ENCODE peak calls at places on chromosomes 3 and 15, in eight cellular contexts. One of them, this sample, is unnamed.

GRCh38 chr15:100842756-100843730 is 36.6 kb upstream of the ALDH1A3 start:
- DNase-seq in stomach: no peak
- DNase-seq in breast epithelium: no peak
- DNase-seq in HepG2: no peak
- DNase-seq in GM12892: no peak
- DNase-seq in endothelial cell of umbilical vein: no peak
- DNase-seq in SK-N-SH: no peak
- DNase-seq in H1: no peak
- DNase-seq in this sample: no peak

GRCh38 chr15:77040673-77041072 is 30.2 kb downstream of the TSPAN3 start:
- DNase-seq in stomach: no peak
- DNase-seq in breast epithelium: no peak
- DNase-seq in HepG2: no peak
- DNase-seq in GM12892: no peak
- DNase-seq in endothelial cell of umbilical vein: peak; percentile 36
- DNase-seq in SK-N-SH: no peak
- DNase-seq in H1: no peak
- DNase-seq in this sample: no peak

GRCh38 chr15:39198044-39198625 is 382.7 kb upstream of the THBS1 start:
- DNase-seq in stomach: no peak
- DNase-seq in breast epithelium: no peak
- DNase-seq in HepG2: no peak
- DNase-seq in GM12892: no peak
- DNase-seq in endothelial cell of umbilical vein: no peak
- DNase-seq in SK-N-SH: no peak
- DNase-seq in H1: no peak
- DNase-seq in this sample: no peak

GRCh38 chr15:44775923-44776322 is 39.6 kb downstream of the TRIM69 start:
- DNase-seq in stomach: no peak
- DNase-seq in breast epithelium: no peak
- DNase-seq in HepG2: no peak
- DNase-seq in GM12892: no peak
- DNase-seq in endothelial cell of umbilical vein: no peak
- DNase-seq in SK-N-SH: peak; percentile 71
- DNase-seq in H1: no peak
- DNase-seq in this sample: no peak

GRCh38 chr3:130604806-130605205 is 87.8 kb downstream of the COL6A6 start:
- DNase-seq in stomach: no peak
- DNase-seq in breast epithelium: no peak
- DNase-seq in HepG2: no peak
- DNase-seq in GM12892: no peak
- DNase-seq in endothelial cell of umbilical vein: no peak
- DNase-seq in SK-N-SH: no peak
- DNase-seq in H1: no peak
- DNase-seq in this sample: no peak

GRCh38 chr3:126300761-126301481 is 56.3 kb downstream of the KLF15 start:
- DNase-seq in stomach: peak; percentile 73
- DNase-seq in breast epithelium: no peak
- DNase-seq in HepG2: peak; percentile 76
- DNase-seq in GM12892: no peak
- DNase-seq in endothelial cell of umbilical vein: no peak
- DNase-seq in SK-N-SH: no peak
- DNase-seq in H1: no peak
- DNase-seq in this sample: peak; percentile 21

GRCh38 chr3:129032716-129033115 is 27.9 kb upstream of the GP9 start:
- DNase-seq in stomach: no peak
- DNase-seq in breast epithelium: no peak
- DNase-seq in HepG2: no peak
- DNase-seq in GM12892: no peak
- DNase-seq in endothelial cell of umbilical vein: no peak
- DNase-seq in SK-N-SH: no peak
- DNase-seq in H1: no peak
- DNase-seq in this sample: no peak

GRCh38 chr3:71421820-71422566 is 161.5 kb downstream of the FOXP1 start:
- DNase-seq in stomach: no peak
- DNase-seq in breast epithelium: no peak
- DNase-seq in HepG2: no peak
- DNase-seq in GM12892: no peak
- DNase-seq in endothelial cell of umbilical vein: no peak
- DNase-seq in SK-N-SH: no peak
- DNase-seq in H1: no peak
- DNase-seq in this sample: no peak

GRCh38 chr15:77867266-77868047 is 210.1 kb downstream of the TBC1D2B start:
- DNase-seq in stomach: no peak
- DNase-seq in breast epithelium: no peak
- DNase-seq in HepG2: no peak
- DNase-seq in GM12892: no peak
- DNase-seq in endothelial cell of umbilical vein: no peak
- DNase-seq in SK-N-SH: no peak
- DNase-seq in H1: no peak
- DNase-seq in this sample: no peak

GRCh38 chr15:70892002-70892911 is at the start of the genes LRRC49 and THAP10:
- DNase-seq in stomach: peak; percentile 82
- DNase-seq in breast epithelium: peak; percentile 82
- DNase-seq in HepG2: peak; percentile 91
- DNase-seq in GM12892: peak; percentile 37
- DNase-seq in endothelial cell of umbilical vein: peak; percentile 98
- DNase-seq in SK-N-SH: peak; percentile 88
- DNase-seq in H1: peak; percentile 82
- DNase-seq in this sample: peak; percentile 96

GRCh38 chr3:189954733-189955665 is 165.7 kb downstream of the P3H2 start:
- DNase-seq in stomach: no peak
- DNase-seq in breast epithelium: no peak
- DNase-seq in HepG2: no peak
- DNase-seq in GM12892: no peak
- DNase-seq in endothelial cell of umbilical vein: no peak
- DNase-seq in SK-N-SH: no peak
- DNase-seq in H1: no peak
- DNase-seq in this sample: no peak

GRCh38 chr3:113094514-113094913 is 103.7 kb downstream of the GTPBP8 start:
- DNase-seq in stomach: no peak
- DNase-seq in breast epithelium: no peak
- DNase-seq in HepG2: no peak
- DNase-seq in GM12892: no peak
- DNase-seq in endothelial cell of umbilical vein: no peak
- DNase-seq in SK-N-SH: no peak
- DNase-seq in H1: no peak
- DNase-seq in this sample: peak; percentile 35

GRCh38 chr3:94887056-94887455 is 824.2 kb downstream of the NSUN3 start:
- DNase-seq in stomach: no peak
- DNase-seq in breast epithelium: no peak
- DNase-seq in HepG2: no peak
- DNase-seq in GM12892: no peak
- DNase-seq in endothelial cell of umbilical vein: no peak
- DNase-seq in SK-N-SH: no peak
- DNase-seq in H1: no peak
- DNase-seq in this sample: no peak

GRCh38 chr15:78302579-78302978 is 3.2 kb upstream of the SKIC8 start:
- DNase-seq in stomach: no peak
- DNase-seq in breast epithelium: no peak
- DNase-seq in HepG2: no peak
- DNase-seq in GM12892: no peak
- DNase-seq in endothelial cell of umbilical vein: no peak
- DNase-seq in SK-N-SH: no peak
- DNase-seq in H1: no peak
- DNase-seq in this sample: no peak

GRCh38 chr3:193730976-193731375 is 138.0 kb downstream of the OPA1 start:
- DNase-seq in stomach: no peak
- DNase-seq in breast epithelium: no peak
- DNase-seq in HepG2: no peak
- DNase-seq in GM12892: no peak
- DNase-seq in endothelial cell of umbilical vein: no peak
- DNase-seq in SK-N-SH: no peak
- DNase-seq in H1: no peak
- DNase-seq in this sample: no peak

DNA sequence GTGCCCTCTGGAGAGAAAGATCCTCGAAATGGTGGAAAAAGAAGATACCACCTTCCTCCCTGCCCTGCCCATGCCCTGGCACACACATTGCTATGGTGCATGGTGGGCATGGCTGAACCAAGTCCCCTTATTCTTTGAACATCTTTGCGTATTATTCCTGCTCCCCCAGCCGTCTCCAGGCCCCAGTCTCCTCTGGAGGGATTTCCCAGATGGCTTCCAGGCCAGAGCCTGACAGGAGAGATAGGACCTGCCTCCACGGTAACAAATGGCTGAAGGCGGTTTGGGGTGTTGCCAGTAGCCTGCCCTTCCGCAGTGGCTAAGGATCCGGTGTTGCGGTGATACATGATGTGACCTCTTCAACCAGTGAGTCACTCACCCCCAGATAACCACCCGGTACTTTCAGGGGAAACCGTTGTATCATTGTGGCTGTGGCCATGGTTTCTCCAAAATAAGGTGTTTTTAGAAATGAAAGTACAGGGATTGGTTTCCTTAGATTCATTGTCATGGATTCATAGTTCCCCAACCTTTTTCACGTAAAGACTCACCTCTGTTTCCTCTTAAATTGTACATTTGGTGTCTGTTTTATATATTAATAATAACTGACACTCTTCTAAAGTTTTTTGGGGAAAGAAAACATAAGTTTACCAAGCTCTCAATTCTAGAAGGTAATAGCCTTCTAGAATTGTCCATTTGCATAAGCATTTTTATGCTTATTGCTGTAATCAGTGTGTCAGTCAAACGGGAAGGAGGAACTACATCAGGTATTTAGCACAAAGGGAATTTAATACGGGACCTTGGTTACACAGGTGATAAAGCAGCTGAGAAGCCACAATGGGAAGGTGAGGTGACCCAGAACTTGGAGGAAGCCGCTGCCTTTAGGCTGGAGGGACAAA is 25.9 kb downstream of the SMAD3 start:
- DNase-seq in stomach: peak; percentile 76
- DNase-seq in breast epithelium: no peak
- DNase-seq in HepG2: no peak
- DNase-seq in GM12892: no peak
- DNase-seq in endothelial cell of umbilical vein: peak; percentile 99
- DNase-seq in SK-N-SH: peak; percentile 81
- DNase-seq in H1: no peak
- DNase-seq in this sample: no peak
- TF ChIP-seq POLR2AphosphoS5 in stomach: peak; percentile 56
- TF ChIP-seq POLR2AphosphoS5 in breast epithelium: no peak
- TF ChIP-seq POLR2AphosphoS5 in HepG2: no peak
- TF ChIP-seq POLR2AphosphoS5 in GM12892: no peak
- TF ChIP-seq POLR2AphosphoS5 in endothelial cell of umbilical vein: peak; percentile 98
- TF ChIP-seq POLR2AphosphoS5 in SK-N-SH: peak; percentile 92
- TF ChIP-seq POLR2AphosphoS5 in H1: no peak
- TF ChIP-seq POLR2AphosphoS5 in this sample: no peak

GRCh38 chr15:74904190-74904805 is 2.4 kb downstream of the FAM219B start:
- DNase-seq in stomach: no peak
- DNase-seq in breast epithelium: no peak
- DNase-seq in HepG2: no peak
- DNase-seq in GM12892: no peak
- DNase-seq in endothelial cell of umbilical vein: no peak
- DNase-seq in SK-N-SH: no peak
- DNase-seq in H1: no peak
- DNase-seq in this sample: no peak

GRCh38 chr15:74906193-74906449 is 530 bp downstream of the FAM219B start:
- DNase-seq in stomach: peak; percentile 31
- DNase-seq in breast epithelium: no peak
- DNase-seq in HepG2: no peak
- DNase-seq in GM12892: no peak
- DNase-seq in endothelial cell of umbilical vein: peak; percentile 54
- DNase-seq in SK-N-SH: no peak
- DNase-seq in H1: no peak
- DNase-seq in this sample: peak; percentile 57

GRCh38 chr15:74907277-74907870 is 723 bp upstream of the FAM219B start:
- DNase-seq in stomach: no peak
- DNase-seq in breast epithelium: no peak
- DNase-seq in HepG2: no peak
- DNase-seq in GM12892: no peak
- DNase-seq in endothelial cell of umbilical vein: no peak
- DNase-seq in SK-N-SH: no peak
- DNase-seq in H1: no peak
- DNase-seq in this sample: no peak

GRCh38 chr15:74908635-74909034 is 2.0 kb upstream of the FAM219B start:
- DNase-seq in stomach: no peak
- DNase-seq in breast epithelium: no peak
- DNase-seq in HepG2: no peak
- DNase-seq in GM12892: no peak
- DNase-seq in endothelial cell of umbilical vein: no peak
- DNase-seq in SK-N-SH: no peak
- DNase-seq in H1: no peak
- DNase-seq in this sample: no peak

GRCh38 chr15:74906450-74907276 is at the start of gene FAM219B:
- DNase-seq in stomach: peak; percentile 95
- DNase-seq in breast epithelium: peak; percentile 93
- DNase-seq in HepG2: peak; percentile 78
- DNase-seq in GM12892: peak; percentile 93
- DNase-seq in endothelial cell of umbilical vein: peak; percentile 87
- DNase-seq in SK-N-SH: peak; percentile 98
- DNase-seq in H1: no peak
- DNase-seq in this sample: peak; percentile 97
- TF ChIP-seq POLR2AphosphoS5 in stomach: peak; percentile 83
- TF ChIP-seq POLR2AphosphoS5 in breast epithelium: no peak
- TF ChIP-seq POLR2AphosphoS5 in HepG2: peak; percentile 85
- TF ChIP-seq POLR2AphosphoS5 in GM12892: peak; percentile 49
- TF ChIP-seq POLR2AphosphoS5 in endothelial cell of umbilical vein: peak; percentile 92
- TF ChIP-seq POLR2AphosphoS5 in SK-N-SH: peak; percentile 81
- TF ChIP-seq POLR2AphosphoS5 in H1: peak; percentile 41
- TF ChIP-seq POLR2AphosphoS5 in this sample: peak; percentile 87

GRCh38 chr3:179182892-179183291 is 34.7 kb downstream of the PIK3CA start:
- DNase-seq in stomach: no peak
- DNase-seq in breast epithelium: no peak
- DNase-seq in HepG2: no peak
- DNase-seq in GM12892: no peak
- DNase-seq in endothelial cell of umbilical vein: no peak
- DNase-seq in SK-N-SH: no peak
- DNase-seq in H1: no peak
- DNase-seq in this sample: no peak

GRCh38 chr3:179179256-179179655 is 31.1 kb downstream of the PIK3CA start:
- DNase-seq in stomach: no peak
- DNase-seq in breast epithelium: no peak
- DNase-seq in HepG2: no peak
- DNase-seq in GM12892: no peak
- DNase-seq in endothelial cell of umbilical vein: no peak
- DNase-seq in SK-N-SH: no peak
- DNase-seq in H1: no peak
- DNase-seq in this sample: no peak

GRCh38 chr3:179179979-179180758 is 32.0 kb downstream of the PIK3CA start:
- DNase-seq in stomach: no peak
- DNase-seq in breast epithelium: no peak
- DNase-seq in HepG2: no peak
- DNase-seq in GM12892: no peak
- DNase-seq in endothelial cell of umbilical vein: peak; percentile 40
- DNase-seq in SK-N-SH: no peak
- DNase-seq in H1: no peak
- DNase-seq in this sample: no peak

GRCh38 chr3:179181993-179182551 is 33.9 kb downstream of the PIK3CA start:
- DNase-seq in stomach: no peak
- DNase-seq in breast epithelium: no peak
- DNase-seq in HepG2: no peak
- DNase-seq in GM12892: no peak
- DNase-seq in endothelial cell of umbilical vein: peak; percentile 28
- DNase-seq in SK-N-SH: no peak
- DNase-seq in H1: no peak
- DNase-seq in this sample: no peak

GRCh38 chr3:179181021-179181472 is 32.9 kb downstream of the PIK3CA start:
- DNase-seq in stomach: no peak
- DNase-seq in breast epithelium: no peak
- DNase-seq in HepG2: no peak
- DNase-seq in GM12892: no peak
- DNase-seq in endothelial cell of umbilical vein: peak; percentile 77
- DNase-seq in SK-N-SH: no peak
- DNase-seq in H1: no peak
- DNase-seq in this sample: no peak
- TF ChIP-seq POLR2AphosphoS5 in stomach: peak; percentile 7
- TF ChIP-seq POLR2AphosphoS5 in breast epithelium: no peak
- TF ChIP-seq POLR2AphosphoS5 in HepG2: no peak
- TF ChIP-seq POLR2AphosphoS5 in GM12892: no peak
- TF ChIP-seq POLR2AphosphoS5 in endothelial cell of umbilical vein: no peak
- TF ChIP-seq POLR2AphosphoS5 in SK-N-SH: no peak
- TF ChIP-seq POLR2AphosphoS5 in H1: no peak
- TF ChIP-seq POLR2AphosphoS5 in this sample: no peak

GRCh38 chr15:41331833-41332787 is at the start of gene OIP5:
- DNase-seq in stomach: peak; percentile 99
- DNase-seq in breast epithelium: peak; percentile 96
- DNase-seq in HepG2: peak; percentile 99
- DNase-seq in GM12892: peak; percentile 90
- DNase-seq in endothelial cell of umbilical vein: peak; percentile 100
- DNase-seq in SK-N-SH: peak; percentile 96
- DNase-seq in H1: peak; percentile 98
- DNase-seq in this sample: peak; percentile 100
- TF ChIP-seq POLR2AphosphoS5 in stomach: no peak
- TF ChIP-seq POLR2AphosphoS5 in breast epithelium: no peak
- TF ChIP-seq POLR2AphosphoS5 in HepG2: no peak
- TF ChIP-seq POLR2AphosphoS5 in GM12892: peak; percentile 56
- TF ChIP-seq POLR2AphosphoS5 in endothelial cell of umbilical vein: peak; percentile 75
- TF ChIP-seq POLR2AphosphoS5 in SK-N-SH: peak; percentile 77
- TF ChIP-seq POLR2AphosphoS5 in H1: peak; percentile 72
- TF ChIP-seq POLR2AphosphoS5 in this sample: peak; percentile 93

This sample was measured in GM23338.